ENCODE peak calls at places on chromosomes 16 and 17, in four cellular contexts. K is sigmoid colon, X is stomach, H is K562. J is an unnamed sample.
A peak's percentile ranks its signal among the peaks of the same experiment; 100 is the strongest.

GRCh38 chr16:20844054-20844453 is 37.7 kb downstream of the REXO5 start:
- DNase-seq in H (no peak), X (no peak), K (no peak), J (no peak)

GRCh38 chr17:61283043-61283442 is 116.6 kb upstream of the TBX2 start:
- DNase-seq in K (no peak), H (no peak), X (no peak), J (no peak)

GRCh38 chr17:17818088-17818526 is 18.7 kb downstream of the SREBF1 start:
- DNase-seq in X (no peak), H (peak; percentile 76), K (no peak), J (no peak)

GRCh38 chr16:87855852-87856715 is 13.2 kb downstream of the SLC7A5 start:
- DNase-seq in X (peak; percentile 86), K (peak; percentile 91), H (peak; percentile 45), J (no peak)

GRCh38 chr17:2828396-2829038 is 32.3 kb downstream of the RAP1GAP2 start:
- DNase-seq in K (peak; percentile 76), H (peak; percentile 66), X (peak; percentile 81), J (peak; percentile 77)

GRCh38 chr17:81419333-81419885 is 24.2 kb downstream of the BAHCC1 start:
- DNase-seq in H (peak; percentile 46), X (peak; percentile 84), K (peak; percentile 96), J (peak; percentile 93)

GRCh38 chr16:56864910-56865309 is at the start of gene SLC12A3:
- DNase-seq in H (no peak), K (no peak), X (no peak), J (no peak)

GRCh38 chr17:80649200-80649644 is 104.6 kb downstream of the RPTOR start:
- DNase-seq in X (no peak), H (no peak), K (no peak), J (no peak)

GRCh38 chr16:1775846-1776671 is 3.1 kb upstream of the MRPS34 start:
- DNase-seq in H (no peak), K (no peak), X (no peak), J (no peak)

GRCh38 chr16:47940466-47940865 is 215.3 kb downstream of the ABCC12 start:
- DNase-seq in X (no peak), K (no peak), H (no peak), J (no peak)

GRCh38 chr17:38701504-38702165 is 3.4 kb upstream of the MLLT6 start:
- DNase-seq in H (peak; percentile 75), X (no peak), K (no peak), J (no peak)

GRCh38 chr16:4626396-4626795 is 1.8 kb downstream of the MGRN1 start:
- DNase-seq in X (no peak), K (no peak), H (no peak), J (no peak)

GRCh38 chr16:4624827-4625616 is 396 bp downstream of the MGRN1 start:
- DNase-seq in X (peak; percentile 72), K (peak; percentile 85), H (peak; percentile 72), J (peak; percentile 75)

GRCh38 chr16:4623593-4623992 is 1.0 kb upstream of the MGRN1 start:
- DNase-seq in X (no peak), H (no peak), K (no peak), J (no peak)

GRCh38 chr16:4625617-4626159 is 1.1 kb downstream of the MGRN1 start:
- DNase-seq in H (no peak), X (no peak), K (no peak), J (no peak)

DNA sequence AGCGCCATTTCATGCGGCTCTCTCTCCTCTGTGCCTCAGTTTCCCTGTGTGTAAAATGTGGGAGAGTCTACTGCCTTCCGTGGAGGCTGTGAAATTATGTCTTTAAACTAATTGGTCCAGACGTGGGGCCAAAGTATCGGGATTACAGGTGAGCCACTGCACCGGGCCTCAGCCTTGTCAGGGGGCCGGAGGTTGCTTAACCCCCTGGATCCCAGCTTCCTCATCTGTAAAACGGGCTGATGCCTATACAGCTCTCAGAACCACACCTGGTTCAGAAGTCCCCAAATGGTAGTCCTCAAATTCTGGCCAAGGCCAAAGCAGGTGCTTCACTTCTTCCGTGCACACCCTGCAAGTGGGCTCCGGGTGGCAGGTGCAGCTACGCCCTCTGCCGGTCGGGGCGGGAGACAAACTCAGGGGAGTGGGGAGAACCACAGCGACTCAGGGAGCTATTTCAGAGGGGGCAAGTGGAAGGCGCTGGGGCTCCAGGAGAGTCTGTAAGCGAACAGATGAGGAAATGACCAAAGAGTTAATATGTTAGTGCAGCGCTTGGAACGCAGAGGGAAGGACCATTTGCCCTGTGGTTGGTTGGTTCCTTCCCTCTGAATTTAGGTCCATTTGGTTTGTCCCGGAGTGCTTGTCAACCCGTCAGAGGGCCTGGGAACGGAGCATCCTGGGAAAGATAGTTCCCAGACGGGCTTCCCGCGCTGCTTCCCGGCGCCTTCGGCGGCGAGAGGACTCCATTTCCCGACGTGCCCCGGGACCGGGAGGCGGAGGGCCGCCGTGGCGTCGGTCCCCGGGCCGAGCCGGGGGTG is at the start of gene MGRN1:
- DNase-seq in H (peak; percentile 97), K (peak; percentile 97), X (peak; percentile 95), J (peak; percentile 95)
- TF ChIP-seq EP300 in H (no peak), K (no peak), X (no peak), J (no peak)

DNA sequence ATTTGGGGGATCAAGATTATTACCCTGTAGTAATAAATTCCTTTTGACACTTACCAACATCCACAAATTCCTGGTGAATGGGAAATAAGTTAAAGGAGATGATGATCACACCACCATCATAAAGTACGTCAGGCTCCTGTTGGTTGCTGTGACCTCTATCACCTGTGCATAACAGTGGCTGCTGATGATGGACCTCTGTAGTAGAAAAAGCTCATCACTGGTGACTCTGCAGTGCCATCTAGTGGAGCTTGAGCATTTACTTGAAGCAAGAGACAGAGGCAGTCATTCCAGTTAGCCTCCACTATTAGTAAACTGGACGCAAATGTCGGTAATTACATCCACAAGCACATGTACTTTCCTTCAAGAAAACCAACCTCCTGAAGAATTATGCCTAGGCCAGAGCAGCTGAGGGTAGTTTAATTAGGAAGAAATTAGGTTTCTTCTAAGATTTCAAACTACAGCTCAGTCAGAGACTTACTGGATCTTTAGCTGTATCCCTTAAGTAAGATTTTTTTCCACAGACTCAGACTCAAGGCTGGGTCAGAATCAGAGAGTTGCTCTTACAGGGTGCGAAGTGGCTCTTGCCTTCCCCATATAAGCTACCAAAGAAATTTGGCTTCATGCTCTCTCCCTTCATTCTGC is 39.3 kb downstream of the CYB561 start:
- DNase-seq in H (peak; percentile 93), K (peak; percentile 85), X (peak; percentile 75), J (peak; percentile 79)
- H3K27ac ChIP-seq in H (no peak overlapping the region), K (no peak overlapping the region), X (no peak overlapping the region), J (no peak overlapping the region)

DNA sequence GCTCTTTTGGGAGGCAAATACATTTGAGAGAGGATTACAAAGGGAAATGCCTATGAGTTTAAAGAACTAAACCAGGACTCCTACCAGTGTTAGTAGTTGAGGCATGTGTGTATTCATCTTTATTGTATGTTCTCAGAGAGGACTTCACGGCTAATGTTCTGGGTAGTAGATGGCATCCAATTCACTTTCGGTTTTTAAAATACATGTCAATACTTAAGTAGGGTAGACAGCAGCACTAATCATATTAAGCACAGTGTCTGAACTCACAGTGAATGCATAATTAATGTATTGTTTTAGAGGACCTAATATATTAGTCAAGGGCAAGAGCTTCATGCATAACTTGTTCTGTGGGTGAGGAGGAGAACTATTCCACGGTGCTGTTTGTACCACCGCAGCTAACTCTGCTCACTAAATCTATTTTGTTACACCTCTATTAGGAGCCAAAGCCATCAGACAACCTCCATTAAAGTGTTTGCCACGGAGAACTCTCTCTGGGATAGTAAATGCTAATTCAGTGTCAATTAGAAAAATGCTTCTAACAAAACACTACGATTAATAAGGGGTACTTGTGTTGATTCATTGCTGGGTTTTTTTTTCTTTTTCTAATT is 56.3 kb downstream of the COX10 start:
- DNase-seq in H (no peak), K (no peak), X (no peak), J (no peak)
- H3K4me3 ChIP-seq in H (no peak overlapping the region), K (no peak overlapping the region), X (no peak overlapping the region), J (no peak overlapping the region)

GRCh38 chr16:23362460-23363317 is 60.6 kb downstream of the SCNN1B start:
- DNase-seq in H (no peak), X (peak; percentile 88), K (peak; percentile 86), J (peak; percentile 24)
- TF ChIP-seq EP300 in H (no peak), X (no peak), K (no peak), J (no peak)

J was measured in ovary.